ENCODE peak calls at places on chromosomes 1 and 21, in six cellular contexts. One of them, this sample, is unnamed.

GRCh38 chr1:25642710-25643109 is 26.1 kb downstream of the MAN1C1 start:
- DNase-seq in HT1080: peak
- DNase-seq in T47D: no peak
- DNase-seq in fibroblast of mammary gland: peak
- DNase-seq in OCI-LY7: no peak
- DNase-seq in hepatocyte: no peak
- DNase-seq in this sample: no peak

GRCh38 chr21:36873511-36873910 is 93.0 kb downstream of the HLCS start:
- DNase-seq in HT1080: no peak
- DNase-seq in T47D: no peak
- DNase-seq in fibroblast of mammary gland: no peak
- DNase-seq in OCI-LY7: no peak
- DNase-seq in hepatocyte: no peak
- DNase-seq in this sample: no peak

GRCh38 chr1:29655145-29655544 is 418.8 kb downstream of the PTPRU start:
- DNase-seq in HT1080: no peak
- DNase-seq in T47D: no peak
- DNase-seq in fibroblast of mammary gland: no peak
- DNase-seq in OCI-LY7: no peak
- DNase-seq in hepatocyte: no peak
- DNase-seq in this sample: no peak

GRCh38 chr1:2802421-2802961 is 998 bp upstream of the TTC34 start:
- DNase-seq in HT1080: no peak
- DNase-seq in T47D: no peak
- DNase-seq in fibroblast of mammary gland: no peak
- DNase-seq in OCI-LY7: no peak
- DNase-seq in hepatocyte: no peak
- DNase-seq in this sample: no peak

GRCh38 chr1:33348676-33349080 is 27.8 kb upstream of the A3GALT2 start:
- DNase-seq in HT1080: peak
- DNase-seq in T47D: no peak
- DNase-seq in fibroblast of mammary gland: no peak
- DNase-seq in OCI-LY7: no peak
- DNase-seq in hepatocyte: no peak
- DNase-seq in this sample: no peak

GRCh38 chr1:201999625-202000238 is 10.7 kb upstream of the ELF3 start:
- DNase-seq in HT1080: peak
- DNase-seq in T47D: peak
- DNase-seq in fibroblast of mammary gland: peak
- DNase-seq in OCI-LY7: peak
- DNase-seq in hepatocyte: peak
- DNase-seq in this sample: no peak

GRCh38 chr21:16124397-16125130 is 394.8 kb downstream of the USP25 start:
- DNase-seq in HT1080: no peak
- DNase-seq in T47D: no peak
- DNase-seq in fibroblast of mammary gland: peak
- DNase-seq in OCI-LY7: no peak
- DNase-seq in hepatocyte: peak
- DNase-seq in this sample: peak

GRCh38 chr1:85203573-85204169 is 2.9 kb upstream of the SYDE2 start:
- DNase-seq in HT1080: no peak
- DNase-seq in T47D: no peak
- DNase-seq in fibroblast of mammary gland: no peak
- DNase-seq in OCI-LY7: no peak
- DNase-seq in hepatocyte: no peak
- DNase-seq in this sample: peak